ENCODE peak calls at places on chromosome 6, in six cellular contexts. E, N, L, P, J and M are unnamed samples.

GRCh38 chr6:82616386-82617028 is 252.9 kb downstream of the TPBG start:
- DNase-seq in E (no peak), N (no peak), L (no peak), P (no peak), J (no peak), M (no peak)

GRCh38 chr6:130001229-130001554 is 17.2 kb upstream of the L3MBTL3 start:
- DNase-seq in E (no peak), N (no peak), L (no peak), P (no peak), J (no peak), M (no peak)

GRCh38 chr6:40999498-41000070 is 39.4 kb downstream of the UNC5CL start:
- DNase-seq in E (peak; percentile 80), N (peak; percentile 36), L (peak; percentile 30), P (peak; percentile 71), J (peak; percentile 81), M (peak; percentile 72)

GRCh38 chr6:33248643-33248931 is 23.1 kb downstream of the VPS52 start:
- DNase-seq in E (no peak), N (no peak), L (no peak), P (no peak), J (no peak), M (no peak)

GRCh38 chr6:53647437-53648094 is 18.0 kb downstream of the KLHL31 start:
- DNase-seq in E (no peak), N (no peak), L (no peak), P (no peak), J (no peak), M (no peak)

GRCh38 chr6:118705799-118706481 is 54.5 kb upstream of the CEP85L start:
- DNase-seq in E (no peak), N (no peak), L (no peak), P (no peak), J (no peak), M (no peak)

GRCh38 chr6:71444222-71444621 is 155.6 kb downstream of the OGFRL1 start:
- DNase-seq in E (peak; percentile 3), N (no peak), L (no peak), P (no peak), J (no peak), M (no peak)

GRCh38 chr6:111653961-111654360 is 48.3 kb upstream of the TRAF3IP2 start:
- DNase-seq in E (no peak), N (no peak), L (no peak), P (no peak), J (no peak), M (no peak)

GRCh38 chr6:43434001-43434400 is 6.7 kb downstream of the ABCC10 start:
- DNase-seq in E (no peak), N (no peak), L (no peak), P (no peak), J (no peak), M (no peak)

GRCh38 chr6:3181105-3181504 is 23.8 kb upstream of the TUBB2A start:
- DNase-seq in E (no peak), N (no peak), L (no peak), P (no peak), J (no peak), M (no peak)

GRCh38 chr6:68651018-68651985 is 16.2 kb downstream of the ADGRB3 start:
- DNase-seq in E (no peak), N (no peak), L (no peak), P (no peak), J (no peak), M (no peak)

GRCh38 chr6:69887026-69887425 is 20.7 kb downstream of the COL19A1 start:
- DNase-seq in E (no peak), N (no peak), L (no peak), P (no peak), J (no peak), M (no peak)

GRCh38 chr6:75210885-75211739 is 5.3 kb upstream of the COL12A1 start:
- DNase-seq in E (peak; percentile 37), N (no peak), L (peak; percentile 17), P (no peak), J (peak; percentile 66), M (no peak)

GRCh38 chr6:160992323-160993314 is 1.1 kb downstream of the MAP3K4 start:
- DNase-seq in E (peak; percentile 79), N (peak; percentile 42), L (peak; percentile 9), P (no peak), J (peak; percentile 65), M (no peak)

GRCh38 chr6:5677219-5678000 is 329.3 kb downstream of the NRN1 start:
- DNase-seq in E (no peak), N (no peak), L (no peak), P (no peak), J (no peak), M (no peak)

GRCh38 chr6:106446287-106446885 is 85.9 kb downstream of the CRYBG1 start:
- DNase-seq in E (no peak), N (no peak), L (no peak), P (no peak), J (no peak), M (no peak)

GRCh38 chr6:42454428-42454791 is 2.7 kb upstream of the TRERF1 start:
- DNase-seq in E (no peak), N (no peak), L (no peak), P (no peak), J (peak; percentile 30), M (no peak)

DNA sequence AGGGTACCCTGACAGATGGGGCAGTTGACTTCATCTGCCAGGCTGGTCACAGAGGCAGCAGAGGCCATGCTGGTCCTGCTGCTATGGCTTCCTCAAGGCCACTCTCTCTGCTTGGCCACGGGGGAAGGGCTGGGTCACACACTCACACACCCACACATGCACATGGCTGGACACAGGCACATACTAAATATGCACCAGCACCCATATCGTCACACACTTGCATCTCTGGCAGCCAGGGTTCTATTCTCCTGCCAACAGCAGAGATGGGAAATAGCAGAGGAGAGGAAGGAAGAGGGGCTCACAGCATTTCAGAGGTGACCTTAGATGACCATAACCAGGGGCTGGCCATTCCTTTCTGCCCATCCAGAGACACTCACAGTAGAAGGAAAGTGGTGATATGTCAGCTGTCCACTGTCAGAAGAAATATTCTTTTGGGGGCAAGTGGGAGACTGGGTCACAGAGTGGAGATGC is at the start of gene TRIM10:
- DNase-seq in E (no peak), N (no peak), L (no peak), P (no peak), J (no peak), M (no peak)
- TF ChIP-seq POLR2A in E (no peak), N (no peak), L (no peak), P (no peak), J (no peak), M (no peak)

GRCh38 chr6:133921249-133921859 is 31.7 kb upstream of the TBPL1 start:
- DNase-seq in E (peak; percentile 73), N (peak; percentile 68), L (peak; percentile 19), P (peak; percentile 60), J (peak; percentile 89), M (no peak)

GRCh38 chr6:133919362-133919761 is 30.4 kb downstream of the TCF21 start:
- DNase-seq in E (no peak), N (no peak), L (no peak), P (no peak), J (no peak), M (no peak)

GRCh38 chr6:133918208-133918930 is 29.5 kb downstream of the TCF21 start:
- DNase-seq in E (no peak), N (no peak), L (no peak), P (no peak), J (no peak), M (no peak)

DNA sequence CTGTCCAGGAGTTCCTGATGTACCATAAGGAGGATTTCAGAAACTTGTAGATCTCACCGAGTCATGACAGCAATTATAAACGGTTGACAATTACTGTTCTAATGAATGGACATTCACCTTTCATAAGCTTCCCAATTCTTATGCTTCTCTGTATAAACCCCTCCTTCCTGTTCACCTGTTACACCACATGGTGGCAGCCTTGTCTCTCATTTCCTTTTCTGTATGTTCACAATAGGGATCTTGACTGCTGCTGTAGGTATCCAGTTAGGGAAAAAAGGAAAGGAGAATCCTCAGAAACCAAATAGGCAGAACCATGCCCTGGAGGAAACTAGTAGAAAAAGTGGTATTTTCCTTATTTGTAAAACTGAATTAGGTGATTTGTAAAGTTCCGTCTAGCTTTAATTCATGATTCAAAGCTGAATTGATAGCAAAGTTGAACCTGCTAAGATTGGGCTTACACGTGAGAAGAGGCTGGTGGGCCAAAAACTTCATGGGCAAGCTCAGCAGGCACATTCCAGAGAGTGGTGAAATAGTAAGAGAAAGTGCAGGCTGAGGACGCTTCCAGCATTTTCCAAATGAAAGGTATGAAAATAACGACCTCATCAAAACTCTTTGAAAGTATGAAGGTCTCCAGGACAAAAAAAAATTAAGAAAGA is 29.0 kb upstream of the TBPL1 start:
- DNase-seq in E (peak; percentile 81), N (peak; percentile 78), L (peak; percentile 10), P (no peak), J (peak; percentile 82), M (no peak)
- TF ChIP-seq POLR2A in E (no peak), N (no peak), L (no peak), P (no peak), J (no peak), M (no peak)

GRCh38 chr6:24708612-24709011 is 10.3 kb downstream of the C6orf62 start:
- DNase-seq in E (no peak), N (no peak), L (no peak), P (no peak), J (no peak), M (no peak)

GRCh38 chr6:24699521-24700359 is 19.2 kb downstream of the C6orf62 start:
- DNase-seq in E (peak; percentile 21), N (no peak), L (no peak), P (no peak), J (no peak), M (no peak)

GRCh38 chr6:24704468-24704867 is 14.5 kb downstream of the C6orf62 start:
- DNase-seq in E (no peak), N (no peak), L (no peak), P (no peak), J (no peak), M (no peak)

DNA sequence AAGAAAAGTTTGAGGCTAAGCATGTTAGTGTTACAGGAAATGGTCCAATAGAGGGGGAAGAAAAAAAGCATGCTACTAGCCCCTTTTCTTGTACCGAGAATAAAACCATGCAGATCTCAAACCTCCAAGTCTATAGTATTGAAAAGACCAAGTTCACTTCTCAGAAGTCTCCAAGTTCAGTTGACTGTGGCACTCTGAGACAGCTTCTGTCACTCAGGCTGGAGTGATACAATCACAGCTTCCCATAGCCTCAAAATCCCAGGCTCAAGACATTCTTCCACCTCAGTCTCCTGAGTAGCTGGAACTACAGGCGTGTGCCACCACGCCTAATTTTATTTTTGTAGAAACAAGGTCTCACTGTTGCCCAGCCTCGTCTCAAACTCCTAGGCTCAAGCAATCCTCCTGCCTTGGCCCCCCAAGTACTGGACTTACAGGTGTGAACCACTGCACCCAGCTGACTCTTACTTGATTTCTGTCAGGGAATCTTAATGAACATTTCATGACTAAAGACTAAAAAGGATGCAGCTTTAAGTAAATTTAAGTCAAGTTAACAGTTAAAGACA is 16.2 kb downstream of the C6orf62 start:
- DNase-seq in E (no peak), N (no peak), L (no peak), P (no peak), J (no peak), M (no peak)
- TF ChIP-seq POLR2A in E (peak; percentile 17), N (no peak), L (no peak), P (no peak), J (no peak), M (no peak)

GRCh38 chr6:7742214-7742613 is 16.3 kb downstream of the BMP6 start:
- DNase-seq in E (no peak), N (no peak), L (no peak), P (no peak), J (no peak), M (no peak)
- TF ChIP-seq POLR2A in E (no peak), N (no peak), L (no peak), P (no peak), J (no peak), M (no peak)